ENCODE peak calls at places on chromosomes 2 and 18, in four cellular contexts. A is posterior cingulate gyrus, C is AG09319, L is fibroblast of lung. K is an unnamed sample.

GRCh38 chr2:17336458-17336857 is 181.8 kb downstream of the RAD51AP2 start:
- DNase-seq in A (no peak), C (no peak), L (no peak), K (no peak)

GRCh38 chr18:79611040-79611681 is 68.4 kb upstream of the CTDP1 start:
- DNase-seq in A (peak), C (no peak), L (peak), K (peak)

GRCh38 chr2:65349863-65350262 is 82.5 kb downstream of the SPRED2 start:
- DNase-seq in A (peak), C (no peak), L (peak), K (no peak)

GRCh38 chr2:58571181-58571852 is 330.2 kb upstream of the FANCL start:
- DNase-seq in A (no peak), C (peak), L (peak), K (no peak)

GRCh38 chr2:129887688-129888266 is 91.7 kb upstream of the RAB6C start:
- DNase-seq in A (no peak), C (no peak), L (no peak), K (no peak)

GRCh38 chr2:163467206-163467605 is 268.6 kb downstream of the FIGN start:
- DNase-seq in A (peak), C (no peak), L (peak), K (no peak)

GRCh38 chr18:79583426-79583825 is 96.2 kb upstream of the CTDP1 start:
- DNase-seq in A (peak), C (no peak), L (no peak), K (no peak)

GRCh38 chr18:48321586-48321985 is 87.6 kb downstream of the ZBTB7C start:
- DNase-seq in A (peak), C (no peak), L (no peak), K (no peak)

GRCh38 chr18:25648724-25649260 is 296.8 kb upstream of the ZNF521 start:
- DNase-seq in A (no peak), C (no peak), L (peak), K (no peak)

GRCh38 chr2:160394153-160394552 is 99.5 kb downstream of the RBMS1 start:
- DNase-seq in A (no peak), C (no peak), L (no peak), K (no peak)

GRCh38 chr18:3453540-3454364 is 3.8 kb downstream of the TGIF1 start:
- DNase-seq in A (peak), C (peak), L (peak), K (peak)

K was measured in right atrium auricular region.